ENCODE peak calls at places on chromosomes 11 and 22, in eight cellular contexts. M is GM23248, B is GM23338, Z is OCI-LY7, K is neural progenitor cell, E is MM.1S, H is hepatocyte, Q is SK-N-SH. R is an unnamed sample.
A peak's percentile ranks its signal among the peaks of the same experiment; 100 is the strongest.

GRCh38 chr22:26302726-26303125 is 126.3 kb upstream of the ASPHD2 start:
- DNase-seq in K (no peak), B (no peak), M (no peak), H (no peak), Z (no peak), E (no peak), Q (no peak), R (no peak)

GRCh38 chr11:112548641-112549040 is 288.0 kb upstream of the PLET1 start:
- DNase-seq in Q (no peak), H (no peak), K (no peak), B (no peak), E (no peak), M (no peak), Z (no peak), R (no peak)

GRCh38 chr11:67435727-67436458 is 1.6 kb downstream of the PTPRCAP start:
- DNase-seq in K (no peak), H (no peak), B (no peak), Q (no peak), E (no peak), Z (no peak), M (no peak), R (no peak)

GRCh38 chr11:29452131-29452530 is 564.7 kb downstream of the KCNA4 start:
- DNase-seq in H (no peak), E (no peak), Z (no peak), B (no peak), M (peak; percentile 76), K (no peak), Q (no peak), R (no peak)

GRCh38 chr11:66070604-66071325 is 693 bp downstream of the PACS1 start:
- DNase-seq in B (peak; percentile 56), Z (no peak), E (peak; percentile 20), M (peak; percentile 84), Q (peak; percentile 74), H (peak; percentile 65), K (peak; percentile 45), R (no peak)

GRCh38 chr11:36147491-36147890 is 141.7 kb downstream of the COMMD9 start:
- DNase-seq in Z (no peak), B (no peak), H (no peak), E (no peak), K (no peak), Q (no peak), M (no peak), R (no peak)

GRCh38 chr11:75264971-75265370 is 24.4 kb downstream of the TPBGL start:
- DNase-seq in B (no peak), K (no peak), Z (no peak), Q (no peak), H (no peak), E (no peak), M (no peak), R (no peak)

GRCh38 chr11:112852141-112852853 is 108.9 kb upstream of the NCAM1 start:
- DNase-seq in Z (no peak), E (no peak), H (no peak), Q (no peak), B (no peak), K (no peak), M (peak; percentile 64), R (no peak)

GRCh38 chr11:36540998-36541397 is 26.8 kb upstream of the RAG1 start:
- DNase-seq in H (peak; percentile 49), E (peak; percentile 78), M (peak; percentile 68), Z (peak; percentile 48), Q (peak; percentile 37), B (peak; percentile 80), K (peak; percentile 61), R (peak; percentile 38)

GRCh38 chr11:119673389-119674336 is 55.3 kb downstream of the NECTIN1 start:
- DNase-seq in E (peak; percentile 95), Q (no peak), K (no peak), M (no peak), B (no peak), Z (peak; percentile 93), H (peak; percentile 40), R (no peak)

GRCh38 chr11:111565111-111565720 is 24.7 kb downstream of the LAYN start:
- DNase-seq in H (peak; percentile 83), K (peak; percentile 55), Q (peak; percentile 48), E (peak; percentile 76), M (peak; percentile 83), B (peak; percentile 87), Z (peak; percentile 83), R (peak; percentile 63)

GRCh38 chr11:69637601-69637955 is 3.4 kb upstream of the CCND1 start:
- DNase-seq in K (peak; percentile 55), Q (no peak), B (peak; percentile 80), E (no peak), H (no peak), Z (no peak), M (no peak), R (no peak)

GRCh38 chr22:38830026-38830844 is 13.6 kb downstream of the NPTXR start:
- DNase-seq in Z (no peak), E (no peak), Q (no peak), M (no peak), B (no peak), H (no peak), K (no peak), R (no peak)

GRCh38 chr11:30046211-30046945 is 29.5 kb upstream of the KCNA4 start:
- DNase-seq in K (peak; percentile 57), Q (peak; percentile 15), Z (no peak), M (no peak), B (peak; percentile 85), H (no peak), E (no peak), R (no peak)

GRCh38 chr11:15863411-15863810 is 492.9 kb downstream of the SOX6 start:
- DNase-seq in Q (no peak), M (no peak), Z (no peak), B (no peak), H (no peak), K (no peak), E (no peak), R (no peak)

GRCh38 chr22:31099841-31100761 is 7.3 kb downstream of the SELENOM start:
- DNase-seq in Z (no peak), B (no peak), Q (no peak), E (no peak), M (no peak), K (no peak), H (no peak), R (no peak)

GRCh38 chr22:36467946-36468345 is 13.5 kb downstream of the TXN2 start:
- DNase-seq in Z (no peak), H (peak; percentile 39), M (peak; percentile 89), K (no peak), Q (no peak), E (peak; percentile 64), B (no peak), R (peak; percentile 58)

GRCh38 chr11:114285599-114285998 is 10.6 kb upstream of the NNMT start:
- DNase-seq in H (no peak), B (peak; percentile 33), E (no peak), K (no peak), Q (no peak), Z (no peak), M (peak; percentile 84), R (no peak)

GRCh38 chr22:27252282-27253049 is 549.1 kb downstream of the MN1 start:
- DNase-seq in M (peak; percentile 95), Q (no peak), K (no peak), Z (no peak), H (peak; percentile 56), E (no peak), B (no peak), R (no peak)

GRCh38 chr11:107928767-107929507 is 689 bp downstream of the RAB39A start:
- DNase-seq in M (no peak), Q (peak; percentile 45), B (peak; percentile 65), Z (peak; percentile 6), K (peak; percentile 71), E (no peak), H (peak; percentile 7), R (no peak)

GRCh38 chr11:107705027-107705426 is 6.8 kb downstream of the SLN start:
- DNase-seq in E (no peak), M (peak; percentile 96), H (no peak), K (no peak), Z (no peak), B (no peak), Q (no peak), R (no peak)

GRCh38 chr11:27201454-27202302 is 161.1 kb downstream of the BBOX1 start:
- DNase-seq in M (peak; percentile 87), K (no peak), H (peak; percentile 96), E (no peak), Z (peak; percentile 41), Q (peak; percentile 47), B (peak; percentile 32), R (no peak)

GRCh38 chr11:75841739-75842138 is 26.7 kb downstream of the UVRAG start:
- DNase-seq in Z (no peak), B (no peak), M (no peak), H (no peak), E (no peak), K (no peak), Q (peak; percentile 34), R (no peak)

GRCh38 chr11:115580416-115580815 is 76.2 kb upstream of the CADM1 start:
- DNase-seq in B (no peak), Z (no peak), Q (no peak), M (no peak), E (no peak), K (no peak), H (no peak), R (no peak)

GRCh38 chr22:49099496-49100124 is 728.1 kb downstream of the BRD1 start:
- DNase-seq in E (no peak), H (peak; percentile 56), M (peak; percentile 20), K (no peak), Q (no peak), Z (no peak), B (no peak), R (peak; percentile 45)
- TF ChIP-seq EZH2phosphoT487 in E (no peak), H (no peak), M (no peak), K (no peak), Q (no peak), Z (no peak), B (no peak), R (no peak)

GRCh38 chr22:21936151-21936778 is 16.4 kb downstream of the PPM1F start:
- DNase-seq in H (no peak), K (no peak), Z (no peak), Q (no peak), E (no peak), B (no peak), M (peak; percentile 28), R (no peak)
- TF ChIP-seq EZH2phosphoT487 in H (no peak), K (no peak), Z (no peak), Q (no peak), E (no peak), B (no peak), M (no peak), R (no peak)

GRCh38 chr11:64305691-64306562 is 603 bp downstream of the ESRRA start:
- DNase-seq in E (peak; percentile 77), H (peak; percentile 79), K (peak; percentile 82), M (peak; percentile 39), Q (peak; percentile 73), B (peak; percentile 85), Z (peak; percentile 84), R (peak; percentile 39)
- TF ChIP-seq EZH2phosphoT487 in E (no peak), H (no peak), K (no peak), M (no peak), Q (no peak), B (no peak), Z (no peak), R (no peak)

DNA sequence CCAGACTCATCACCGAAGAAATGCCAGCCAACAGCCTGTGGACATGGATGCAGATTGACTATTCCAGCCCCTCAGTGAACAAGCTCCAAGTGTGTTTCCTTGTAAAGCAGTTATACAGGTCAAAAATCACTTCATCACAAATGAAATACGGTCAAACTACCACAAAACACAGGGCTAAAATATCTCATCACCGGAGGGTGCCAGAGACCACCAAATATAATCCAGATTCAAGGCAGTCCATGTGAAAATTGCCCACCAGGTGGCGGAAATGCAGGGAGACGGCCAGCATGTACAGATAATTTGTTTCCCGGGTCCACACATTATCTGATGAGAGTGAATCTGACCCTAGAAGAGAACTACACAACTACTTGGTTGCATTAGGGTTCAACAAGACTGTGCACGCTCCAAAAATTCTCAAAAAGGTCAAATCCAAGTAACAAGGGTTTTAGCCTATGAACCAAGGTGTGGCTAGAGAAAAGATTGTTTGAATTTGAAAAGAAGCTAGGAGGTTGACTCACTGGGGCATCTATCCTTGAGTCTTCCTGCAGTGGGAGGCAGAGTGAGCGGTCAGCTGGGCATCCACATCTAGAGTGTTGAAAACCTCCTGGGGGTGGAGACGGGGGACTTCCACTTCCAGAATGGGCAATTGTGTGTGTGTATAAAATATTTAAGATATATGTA is 71.7 kb downstream of the IGLL5 start:
- DNase-seq in K (peak; percentile 89), H (peak; percentile 88), E (peak; percentile 84), Z (peak; percentile 93), Q (peak; percentile 73), M (peak; percentile 65), B (peak; percentile 91), R (peak; percentile 80)
- TF ChIP-seq EZH2phosphoT487 in K (no peak), H (no peak), E (no peak), Z (no peak), Q (no peak), M (no peak), B (no peak), R (no peak)

R was measured in HCT116.